ENCODE peak calls at places on chromosome 10, in nine cellular contexts. One of them, this sample, is unnamed.

GRCh38 chr10:121851791-121852190 is 76.0 kb downstream of the ATE1 start:
- DNase-seq in upper lobe of right lung: no peak
- DNase-seq in transverse colon: no peak
- DNase-seq in mammary epithelial cell: no peak
- DNase-seq in cardiac muscle cell: no peak
- DNase-seq in colonic mucosa: no peak
- DNase-seq in psoas muscle: no peak
- DNase-seq in prostate gland: no peak
- DNase-seq in right lobe of liver: no peak
- DNase-seq in this sample: no peak

GRCh38 chr10:91556691-91557529 is 76.0 kb downstream of the PPP1R3C start:
- DNase-seq in cardiac muscle cell: no peak
- DNase-seq in transverse colon: no peak
- DNase-seq in colonic mucosa: peak; percentile 37
- DNase-seq in prostate gland: no peak
- DNase-seq in psoas muscle: no peak
- DNase-seq in right lobe of liver: no peak
- DNase-seq in mammary epithelial cell: no peak
- DNase-seq in upper lobe of right lung: no peak
- DNase-seq in this sample: no peak

GRCh38 chr10:44416021-44416758 is 31.3 kb upstream of the CXCL12 start:
- DNase-seq in upper lobe of right lung: peak; percentile 20
- DNase-seq in mammary epithelial cell: no peak
- DNase-seq in prostate gland: no peak
- DNase-seq in cardiac muscle cell: no peak
- DNase-seq in psoas muscle: no peak
- DNase-seq in transverse colon: no peak
- DNase-seq in colonic mucosa: no peak
- DNase-seq in right lobe of liver: no peak
- DNase-seq in this sample: no peak

GRCh38 chr10:133365461-133366129 is 7.6 kb downstream of the ECHS1 start:
- DNase-seq in upper lobe of right lung: no peak
- DNase-seq in cardiac muscle cell: no peak
- DNase-seq in colonic mucosa: no peak
- DNase-seq in transverse colon: no peak
- DNase-seq in mammary epithelial cell: no peak
- DNase-seq in prostate gland: no peak
- DNase-seq in right lobe of liver: no peak
- DNase-seq in psoas muscle: no peak
- DNase-seq in this sample: peak; percentile 24

GRCh38 chr10:117363027-117363426 is 12.2 kb downstream of the PDZD8 start:
- DNase-seq in colonic mucosa: no peak
- DNase-seq in upper lobe of right lung: no peak
- DNase-seq in transverse colon: no peak
- DNase-seq in prostate gland: no peak
- DNase-seq in cardiac muscle cell: no peak
- DNase-seq in psoas muscle: no peak
- DNase-seq in right lobe of liver: no peak
- DNase-seq in mammary epithelial cell: peak; percentile 75
- DNase-seq in this sample: no peak

GRCh38 chr10:30058570-30059132 is 735 bp downstream of the JCAD start:
- DNase-seq in psoas muscle: peak; percentile 21
- DNase-seq in colonic mucosa: no peak
- DNase-seq in right lobe of liver: no peak
- DNase-seq in cardiac muscle cell: peak; percentile 43
- DNase-seq in prostate gland: no peak
- DNase-seq in upper lobe of right lung: peak; percentile 68
- DNase-seq in transverse colon: no peak
- DNase-seq in mammary epithelial cell: no peak
- DNase-seq in this sample: no peak

GRCh38 chr10:50563906-50564305 is 59.9 kb downstream of the SGMS1 start:
- DNase-seq in prostate gland: no peak
- DNase-seq in cardiac muscle cell: peak; percentile 48
- DNase-seq in colonic mucosa: peak; percentile 38
- DNase-seq in right lobe of liver: no peak
- DNase-seq in transverse colon: no peak
- DNase-seq in psoas muscle: no peak
- DNase-seq in mammary epithelial cell: no peak
- DNase-seq in upper lobe of right lung: no peak
- DNase-seq in this sample: peak; percentile 42

GRCh38 chr10:89001428-89002072 is 11.0 kb downstream of the FAS start:
- DNase-seq in prostate gland: no peak
- DNase-seq in right lobe of liver: no peak
- DNase-seq in transverse colon: no peak
- DNase-seq in colonic mucosa: no peak
- DNase-seq in upper lobe of right lung: no peak
- DNase-seq in mammary epithelial cell: no peak
- DNase-seq in cardiac muscle cell: no peak
- DNase-seq in psoas muscle: no peak
- DNase-seq in this sample: no peak

GRCh38 chr10:12418725-12419278 is 69.5 kb downstream of the CAMK1D start:
- DNase-seq in mammary epithelial cell: no peak
- DNase-seq in upper lobe of right lung: peak; percentile 33
- DNase-seq in right lobe of liver: no peak
- DNase-seq in transverse colon: no peak
- DNase-seq in cardiac muscle cell: no peak
- DNase-seq in prostate gland: no peak
- DNase-seq in psoas muscle: peak; percentile 25
- DNase-seq in colonic mucosa: no peak
- DNase-seq in this sample: peak; percentile 25

GRCh38 chr10:58486821-58487220 is 25.9 kb upstream of the BICC1 start:
- DNase-seq in right lobe of liver: no peak
- DNase-seq in colonic mucosa: no peak
- DNase-seq in cardiac muscle cell: no peak
- DNase-seq in upper lobe of right lung: no peak
- DNase-seq in mammary epithelial cell: no peak
- DNase-seq in prostate gland: no peak
- DNase-seq in psoas muscle: no peak
- DNase-seq in transverse colon: no peak
- DNase-seq in this sample: no peak

GRCh38 chr10:34786464-34786863 is 28.6 kb downstream of the PARD3 start:
- DNase-seq in psoas muscle: no peak
- DNase-seq in upper lobe of right lung: no peak
- DNase-seq in cardiac muscle cell: no peak
- DNase-seq in prostate gland: no peak
- DNase-seq in transverse colon: no peak
- DNase-seq in colonic mucosa: no peak
- DNase-seq in mammary epithelial cell: no peak
- DNase-seq in right lobe of liver: no peak
- DNase-seq in this sample: no peak

GRCh38 chr10:45374451-45375052 is 536 bp downstream of the ALOX5 start:
- DNase-seq in cardiac muscle cell: no peak
- DNase-seq in right lobe of liver: no peak
- DNase-seq in mammary epithelial cell: peak; percentile 29
- DNase-seq in upper lobe of right lung: peak; percentile 72
- DNase-seq in prostate gland: no peak
- DNase-seq in transverse colon: no peak
- DNase-seq in colonic mucosa: no peak
- DNase-seq in psoas muscle: no peak
- DNase-seq in this sample: no peak

GRCh38 chr10:21424511-21424910 is 101.0 kb downstream of the SKIDA1 start:
- DNase-seq in transverse colon: no peak
- DNase-seq in prostate gland: no peak
- DNase-seq in right lobe of liver: no peak
- DNase-seq in upper lobe of right lung: no peak
- DNase-seq in cardiac muscle cell: no peak
- DNase-seq in psoas muscle: no peak
- DNase-seq in colonic mucosa: no peak
- DNase-seq in mammary epithelial cell: no peak
- DNase-seq in this sample: no peak

GRCh38 chr10:122232781-122233180 is 38.3 kb upstream of the BTBD16 start:
- DNase-seq in cardiac muscle cell: no peak
- DNase-seq in mammary epithelial cell: no peak
- DNase-seq in transverse colon: no peak
- DNase-seq in right lobe of liver: no peak
- DNase-seq in upper lobe of right lung: no peak
- DNase-seq in psoas muscle: no peak
- DNase-seq in colonic mucosa: no peak
- DNase-seq in prostate gland: no peak
- DNase-seq in this sample: no peak

GRCh38 chr10:97341416-97341815 is 6.9 kb upstream of the FRAT2 start:
- DNase-seq in transverse colon: no peak
- DNase-seq in mammary epithelial cell: no peak
- DNase-seq in psoas muscle: no peak
- DNase-seq in prostate gland: no peak
- DNase-seq in cardiac muscle cell: no peak
- DNase-seq in upper lobe of right lung: no peak
- DNase-seq in right lobe of liver: no peak
- DNase-seq in colonic mucosa: no peak
- DNase-seq in this sample: no peak

GRCh38 chr10:67506083-67506756 is 189.8 kb downstream of the CTNNA3 start:
- DNase-seq in mammary epithelial cell: no peak
- DNase-seq in colonic mucosa: no peak
- DNase-seq in prostate gland: no peak
- DNase-seq in psoas muscle: no peak
- DNase-seq in upper lobe of right lung: no peak
- DNase-seq in right lobe of liver: no peak
- DNase-seq in transverse colon: no peak
- DNase-seq in cardiac muscle cell: no peak
- DNase-seq in this sample: no peak
- TF ChIP-seq CTCF in mammary epithelial cell: no peak
- TF ChIP-seq CTCF in colonic mucosa: no peak
- TF ChIP-seq CTCF in prostate gland: no peak
- TF ChIP-seq CTCF in psoas muscle: no peak
- TF ChIP-seq CTCF in upper lobe of right lung: no peak
- TF ChIP-seq CTCF in right lobe of liver: no peak
- TF ChIP-seq CTCF in transverse colon: no peak
- TF ChIP-seq CTCF in cardiac muscle cell: no peak
- TF ChIP-seq CTCF in this sample: no peak

GRCh38 chr10:93076871-93077270 is 3.2 kb downstream of the CYP26A1 start:
- DNase-seq in upper lobe of right lung: no peak
- DNase-seq in cardiac muscle cell: no peak
- DNase-seq in right lobe of liver: no peak
- DNase-seq in transverse colon: no peak
- DNase-seq in mammary epithelial cell: no peak
- DNase-seq in colonic mucosa: no peak
- DNase-seq in prostate gland: no peak
- DNase-seq in psoas muscle: no peak
- DNase-seq in this sample: no peak
- H3K4me3 ChIP-seq in upper lobe of right lung: no peak overlapping the region
- H3K4me3 ChIP-seq in cardiac muscle cell: no peak overlapping the region
- H3K4me3 ChIP-seq in right lobe of liver: no peak overlapping the region
- H3K4me3 ChIP-seq in transverse colon: no peak overlapping the region
- H3K4me3 ChIP-seq in mammary epithelial cell: no peak overlapping the region
- H3K4me3 ChIP-seq in colonic mucosa: no peak overlapping the region
- H3K4me3 ChIP-seq in prostate gland: no peak overlapping the region
- H3K4me3 ChIP-seq in psoas muscle: no peak overlapping the region
- H3K4me3 ChIP-seq in this sample: no peak overlapping the region

GRCh38 chr10:17278607-17279240 is 50.7 kb downstream of the VIM start:
- DNase-seq in upper lobe of right lung: no peak
- DNase-seq in mammary epithelial cell: no peak
- DNase-seq in cardiac muscle cell: no peak
- DNase-seq in prostate gland: no peak
- DNase-seq in psoas muscle: no peak
- DNase-seq in transverse colon: no peak
- DNase-seq in colonic mucosa: no peak
- DNase-seq in right lobe of liver: no peak
- DNase-seq in this sample: no peak

GRCh38 chr10:17286562-17287089 is 58.6 kb downstream of the VIM start:
- DNase-seq in cardiac muscle cell: no peak
- DNase-seq in transverse colon: no peak
- DNase-seq in mammary epithelial cell: no peak
- DNase-seq in prostate gland: no peak
- DNase-seq in colonic mucosa: no peak
- DNase-seq in upper lobe of right lung: no peak
- DNase-seq in psoas muscle: no peak
- DNase-seq in right lobe of liver: no peak
- DNase-seq in this sample: no peak

GRCh38 chr10:17287151-17287550 is 59.1 kb downstream of the VIM start:
- DNase-seq in colonic mucosa: no peak
- DNase-seq in prostate gland: no peak
- DNase-seq in upper lobe of right lung: no peak
- DNase-seq in psoas muscle: no peak
- DNase-seq in right lobe of liver: no peak
- DNase-seq in transverse colon: no peak
- DNase-seq in mammary epithelial cell: no peak
- DNase-seq in cardiac muscle cell: no peak
- DNase-seq in this sample: no peak

GRCh38 chr10:17276756-17277424 is 48.8 kb downstream of the VIM start:
- DNase-seq in colonic mucosa: no peak
- DNase-seq in cardiac muscle cell: no peak
- DNase-seq in prostate gland: no peak
- DNase-seq in upper lobe of right lung: no peak
- DNase-seq in transverse colon: no peak
- DNase-seq in right lobe of liver: no peak
- DNase-seq in mammary epithelial cell: no peak
- DNase-seq in psoas muscle: no peak
- DNase-seq in this sample: no peak

GRCh38 chr10:17282311-17282710 is 54.3 kb downstream of the VIM start:
- DNase-seq in upper lobe of right lung: no peak
- DNase-seq in right lobe of liver: no peak
- DNase-seq in transverse colon: no peak
- DNase-seq in psoas muscle: no peak
- DNase-seq in colonic mucosa: no peak
- DNase-seq in cardiac muscle cell: no peak
- DNase-seq in mammary epithelial cell: no peak
- DNase-seq in prostate gland: no peak
- DNase-seq in this sample: no peak
- H3K9me3 ChIP-seq in upper lobe of right lung: peaks cover 3% of the 10 kb centered on the region
- H3K9me3 ChIP-seq in right lobe of liver: no peaks in the 10 kb centered on the region
- H3K9me3 ChIP-seq in transverse colon: peaks cover 7% of the 10 kb centered on the region
- H3K9me3 ChIP-seq in psoas muscle: no peaks in the 10 kb centered on the region
- H3K9me3 ChIP-seq in colonic mucosa: no peaks in the 10 kb centered on the region
- H3K9me3 ChIP-seq in cardiac muscle cell: no peaks in the 10 kb centered on the region
- H3K9me3 ChIP-seq in mammary epithelial cell: peaks cover 10% of the 10 kb centered on the region
- H3K9me3 ChIP-seq in prostate gland: no peaks in the 10 kb centered on the region
- H3K9me3 ChIP-seq in this sample: peaks cover 9% of the 10 kb centered on the region

GRCh38 chr10:43231523-43232078 is 35.3 kb downstream of the RASGEF1A start:
- DNase-seq in upper lobe of right lung: peak; percentile 57
- DNase-seq in right lobe of liver: peak; percentile 22
- DNase-seq in prostate gland: no peak
- DNase-seq in cardiac muscle cell: no peak
- DNase-seq in psoas muscle: no peak
- DNase-seq in colonic mucosa: no peak
- DNase-seq in transverse colon: peak; percentile 31
- DNase-seq in mammary epithelial cell: no peak
- DNase-seq in this sample: peak; percentile 55

GRCh38 chr10:43230101-43230908 is 36.6 kb downstream of the RASGEF1A start:
- DNase-seq in cardiac muscle cell: no peak
- DNase-seq in mammary epithelial cell: no peak
- DNase-seq in colonic mucosa: no peak
- DNase-seq in psoas muscle: peak; percentile 5
- DNase-seq in upper lobe of right lung: peak; percentile 58
- DNase-seq in right lobe of liver: peak; percentile 42
- DNase-seq in transverse colon: peak; percentile 5
- DNase-seq in prostate gland: no peak
- DNase-seq in this sample: peak; percentile 43

GRCh38 chr10:43229208-43230061 is 37.4 kb downstream of the RASGEF1A start:
- DNase-seq in psoas muscle: peak; percentile 22
- DNase-seq in prostate gland: no peak
- DNase-seq in cardiac muscle cell: peak; percentile 56
- DNase-seq in transverse colon: peak; percentile 24
- DNase-seq in upper lobe of right lung: peak; percentile 73
- DNase-seq in right lobe of liver: peak; percentile 46
- DNase-seq in colonic mucosa: no peak
- DNase-seq in mammary epithelial cell: no peak
- DNase-seq in this sample: peak; percentile 76

GRCh38 chr10:43228783-43229207 is 38.1 kb downstream of the RASGEF1A start:
- DNase-seq in cardiac muscle cell: no peak
- DNase-seq in transverse colon: peak; percentile 7
- DNase-seq in upper lobe of right lung: peak; percentile 51
- DNase-seq in psoas muscle: peak; percentile 6
- DNase-seq in right lobe of liver: peak; percentile 53
- DNase-seq in prostate gland: no peak
- DNase-seq in colonic mucosa: no peak
- DNase-seq in mammary epithelial cell: no peak
- DNase-seq in this sample: no peak

GRCh38 chr10:43230909-43231522 is 35.8 kb downstream of the RASGEF1A start:
- DNase-seq in prostate gland: no peak
- DNase-seq in upper lobe of right lung: peak; percentile 49
- DNase-seq in right lobe of liver: peak; percentile 23
- DNase-seq in psoas muscle: no peak
- DNase-seq in transverse colon: peak; percentile 5
- DNase-seq in colonic mucosa: no peak
- DNase-seq in cardiac muscle cell: no peak
- DNase-seq in mammary epithelial cell: no peak
- DNase-seq in this sample: peak; percentile 43
- TF ChIP-seq CTCF in prostate gland: no peak
- TF ChIP-seq CTCF in upper lobe of right lung: no peak
- TF ChIP-seq CTCF in right lobe of liver: no peak
- TF ChIP-seq CTCF in psoas muscle: no peak
- TF ChIP-seq CTCF in transverse colon: no peak
- TF ChIP-seq CTCF in colonic mucosa: no peak
- TF ChIP-seq CTCF in cardiac muscle cell: no peak
- TF ChIP-seq CTCF in mammary epithelial cell: no peak
- TF ChIP-seq CTCF in this sample: no peak